ENCODE peak calls at places on chromosomes 13 and 19, in ten cellular contexts. One of them, this sample, is unnamed.

GRCh38 chr19:5963855-5964254 is 14.1 kb downstream of the RANBP3 start:
- DNase-seq in ACHN: no peak
- DNase-seq in A172: no peak
- DNase-seq in mammary epithelial cell: no peak
- DNase-seq in activated CD4-positive, CD25-positive, alpha-beta regulatory T cell treated with anti-CD3 and anti-CD28 coated beads, Interleukin-2, amount 50 U/mL, for 16 hours: no peak
- DNase-seq in psoas muscle: no peak
- DNase-seq in activated B cell treated with CpG ODN at 0.5 μM for 24 hours: no peak
- DNase-seq in T1000: no peak
- DNase-seq in GM12865: no peak
- DNase-seq in GM13976: no peak
- DNase-seq in this sample: no peak

GRCh38 chr13:21673592-21674270 is 2.9 kb downstream of the FGF9 start:
- DNase-seq in ACHN: peak
- DNase-seq in A172: no peak
- DNase-seq in mammary epithelial cell: peak
- DNase-seq in activated CD4-positive, CD25-positive, alpha-beta regulatory T cell treated with anti-CD3 and anti-CD28 coated beads, Interleukin-2, amount 50 U/mL, for 16 hours: no peak
- DNase-seq in psoas muscle: peak
- DNase-seq in activated B cell treated with CpG ODN at 0.5 μM for 24 hours: peak
- DNase-seq in T1000: no peak
- DNase-seq in GM12865: peak
- DNase-seq in GM13976: peak
- DNase-seq in this sample: no peak

GRCh38 chr13:94987869-94988268 is 275.5 kb upstream of the SOX21 start:
- DNase-seq in ACHN: no peak
- DNase-seq in A172: peak
- DNase-seq in mammary epithelial cell: no peak
- DNase-seq in activated CD4-positive, CD25-positive, alpha-beta regulatory T cell treated with anti-CD3 and anti-CD28 coated beads, Interleukin-2, amount 50 U/mL, for 16 hours: no peak
- DNase-seq in psoas muscle: no peak
- DNase-seq in activated B cell treated with CpG ODN at 0.5 μM for 24 hours: no peak
- DNase-seq in T1000: no peak
- DNase-seq in GM12865: no peak
- DNase-seq in GM13976: no peak
- DNase-seq in this sample: peak

GRCh38 chr19:53947624-53948023 is 15.1 kb upstream of the CACNG8 start:
- DNase-seq in ACHN: no peak
- DNase-seq in A172: peak
- DNase-seq in mammary epithelial cell: no peak
- DNase-seq in activated CD4-positive, CD25-positive, alpha-beta regulatory T cell treated with anti-CD3 and anti-CD28 coated beads, Interleukin-2, amount 50 U/mL, for 16 hours: no peak
- DNase-seq in psoas muscle: no peak
- DNase-seq in activated B cell treated with CpG ODN at 0.5 μM for 24 hours: no peak
- DNase-seq in T1000: no peak
- DNase-seq in GM12865: no peak
- DNase-seq in GM13976: no peak
- DNase-seq in this sample: no peak

GRCh38 chr13:49669735-49670309 is 21.5 kb downstream of the EBPL start:
- DNase-seq in ACHN: peak
- DNase-seq in A172: peak
- DNase-seq in mammary epithelial cell: peak
- DNase-seq in activated CD4-positive, CD25-positive, alpha-beta regulatory T cell treated with anti-CD3 and anti-CD28 coated beads, Interleukin-2, amount 50 U/mL, for 16 hours: no peak
- DNase-seq in psoas muscle: peak
- DNase-seq in activated B cell treated with CpG ODN at 0.5 μM for 24 hours: no peak
- DNase-seq in T1000: no peak
- DNase-seq in GM12865: peak
- DNase-seq in GM13976: peak
- DNase-seq in this sample: no peak

GRCh38 chr13:43994999-43995859 is 115.5 kb downstream of the LACC1 start:
- DNase-seq in ACHN: no peak
- DNase-seq in A172: no peak
- DNase-seq in mammary epithelial cell: no peak
- DNase-seq in activated CD4-positive, CD25-positive, alpha-beta regulatory T cell treated with anti-CD3 and anti-CD28 coated beads, Interleukin-2, amount 50 U/mL, for 16 hours: no peak
- DNase-seq in psoas muscle: no peak
- DNase-seq in activated B cell treated with CpG ODN at 0.5 μM for 24 hours: no peak
- DNase-seq in T1000: no peak
- DNase-seq in GM12865: no peak
- DNase-seq in GM13976: no peak
- DNase-seq in this sample: no peak

GRCh38 chr13:36512771-36513170 is 80.5 kb downstream of the CCNA1 start:
- DNase-seq in ACHN: no peak
- DNase-seq in A172: no peak
- DNase-seq in mammary epithelial cell: no peak
- DNase-seq in activated CD4-positive, CD25-positive, alpha-beta regulatory T cell treated with anti-CD3 and anti-CD28 coated beads, Interleukin-2, amount 50 U/mL, for 16 hours: no peak
- DNase-seq in psoas muscle: no peak
- DNase-seq in activated B cell treated with CpG ODN at 0.5 μM for 24 hours: no peak
- DNase-seq in T1000: no peak
- DNase-seq in GM12865: no peak
- DNase-seq in GM13976: no peak
- DNase-seq in this sample: no peak

GRCh38 chr13:106589716-106590115 is 21.8 kb upstream of the ARGLU1 start:
- DNase-seq in ACHN: no peak
- DNase-seq in A172: no peak
- DNase-seq in mammary epithelial cell: no peak
- DNase-seq in activated CD4-positive, CD25-positive, alpha-beta regulatory T cell treated with anti-CD3 and anti-CD28 coated beads, Interleukin-2, amount 50 U/mL, for 16 hours: no peak
- DNase-seq in psoas muscle: no peak
- DNase-seq in activated B cell treated with CpG ODN at 0.5 μM for 24 hours: no peak
- DNase-seq in T1000: no peak
- DNase-seq in GM12865: no peak
- DNase-seq in GM13976: no peak
- DNase-seq in this sample: no peak

GRCh38 chr13:90883592-90883991 is 463.9 kb upstream of the MIR17HG start:
- DNase-seq in ACHN: peak
- DNase-seq in A172: no peak
- DNase-seq in mammary epithelial cell: no peak
- DNase-seq in activated CD4-positive, CD25-positive, alpha-beta regulatory T cell treated with anti-CD3 and anti-CD28 coated beads, Interleukin-2, amount 50 U/mL, for 16 hours: no peak
- DNase-seq in psoas muscle: no peak
- DNase-seq in activated B cell treated with CpG ODN at 0.5 μM for 24 hours: no peak
- DNase-seq in T1000: no peak
- DNase-seq in GM12865: no peak
- DNase-seq in GM13976: no peak
- DNase-seq in this sample: no peak

GRCh38 chr13:106570354-106570822 is 2.5 kb upstream of the ARGLU1 start:
- DNase-seq in ACHN: no peak
- DNase-seq in A172: peak
- DNase-seq in mammary epithelial cell: peak
- DNase-seq in activated CD4-positive, CD25-positive, alpha-beta regulatory T cell treated with anti-CD3 and anti-CD28 coated beads, Interleukin-2, amount 50 U/mL, for 16 hours: peak
- DNase-seq in psoas muscle: peak
- DNase-seq in activated B cell treated with CpG ODN at 0.5 μM for 24 hours: peak
- DNase-seq in T1000: peak
- DNase-seq in GM12865: no peak
- DNase-seq in GM13976: no peak
- DNase-seq in this sample: peak

This sample was measured in epithelial cell of prostate.